ENCODE peak calls at places on chromosomes 13 and 19, in six cellular contexts. R is right lobe of liver; W is mesendoderm; A is stomach; G is left lung; S is CD8-positive, alpha-beta memory T cell. V is an unnamed sample.

GRCh38 chr19:19399733-19400438 is 5.6 kb upstream of the GATAD2A start:
- DNase-seq in R (no peak), W (no peak), A (no peak), G (no peak), S (no peak), V (no peak)

GRCh38 chr13:112057736-112058518 is 9.0 kb upstream of the SOX1 start:
- DNase-seq in R (no peak), W (no peak), A (no peak), G (no peak), S (no peak), V (no peak)

GRCh38 chr19:38890686-38891085 is 8.7 kb downstream of the SIRT2 start:
- DNase-seq in R (no peak), W (no peak), A (no peak), G (peak), S (no peak), V (no peak)

GRCh38 chr19:3233831-3234230 is 9.4 kb downstream of the CELF5 start:
- DNase-seq in R (no peak), W (peak), A (no peak), G (no peak), S (no peak), V (no peak)

GRCh38 chr19:41940443-41941409 is 12.5 kb upstream of the ERFL start:
- DNase-seq in R (no peak), W (no peak), A (no peak), G (no peak), S (no peak), V (no peak)

GRCh38 chr13:99074693-99075092 is 96.8 kb upstream of the DOCK9 start:
- DNase-seq in R (no peak), W (no peak), A (no peak), G (no peak), S (no peak), V (no peak)

GRCh38 chr19:33273881-33274662 is 28.3 kb downstream of the CEBPA start:
- DNase-seq in R (peak), W (no peak), A (peak), G (peak), S (no peak), V (peak)

GRCh38 chr13:98103942-98104880 is 38.7 kb upstream of the FARP1 start:
- DNase-seq in R (no peak), W (peak), A (no peak), G (no peak), S (no peak), V (no peak)

GRCh38 chr13:40317980-40318327 is 348.5 kb downstream of the FOXO1 start:
- DNase-seq in R (no peak), W (no peak), A (no peak), G (no peak), S (no peak), V (no peak)

GRCh38 chr19:33821871-33822270 is 25.2 kb downstream of the KCTD15 start:
- DNase-seq in R (peak), W (no peak), A (no peak), G (no peak), S (no peak), V (no peak)

GRCh38 chr13:65889368-65889767 is 1340.8 kb downstream of the PCDH9 start:
- DNase-seq in R (no peak), W (no peak), A (no peak), G (no peak), S (no peak), V (no peak)

DNA sequence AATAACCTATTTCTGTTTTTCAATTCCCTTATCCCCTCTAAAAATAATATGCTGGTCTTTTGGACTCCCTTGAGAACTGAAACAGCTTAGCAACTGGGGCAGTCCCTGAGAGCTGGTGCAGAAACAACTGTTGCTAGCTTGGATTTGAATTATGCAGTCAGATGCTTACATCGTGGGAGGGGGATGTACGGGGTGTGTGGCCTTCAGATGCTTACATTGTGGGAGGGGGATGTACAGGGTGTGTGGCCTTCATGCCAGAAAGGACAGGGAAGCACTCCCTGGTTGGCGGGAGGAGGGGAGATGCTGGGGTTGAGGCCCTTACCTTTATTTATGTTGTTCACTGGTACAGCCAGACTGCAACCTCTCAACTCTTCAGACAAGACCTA is 25.6 kb downstream of the LRCH1 start:
- DNase-seq in R (no peak), W (no peak), A (no peak), G (no peak), S (no peak), V (no peak)
- H3K27ac ChIP-seq in R (no peak), W (no peak), A (no peak), G (no peak), S (no peak), V (peak)

GRCh38 chr13:44474122-44474910 is 100.7 kb downstream of the SERP2 start:
- DNase-seq in R (no peak), W (peak), A (no peak), G (no peak), S (no peak), V (no peak)
- H3K27ac ChIP-seq in R (no peak), W (no peak), A (peak), G (no peak), S (no peak), V (no peak)

GRCh38 chr19:55702131-55702627 is 27.2 kb downstream of the EPN1 start:
- DNase-seq in R (no peak), W (no peak), A (peak), G (no peak), S (no peak), V (no peak)
- H3K27ac ChIP-seq in R (no peak), W (no peak), A (peak), G (no peak), S (no peak), V (no peak)

GRCh38 chr19:50893047-50893737 is 18.0 kb downstream of the KLK4 start:
- DNase-seq in R (no peak), W (peak), A (no peak), G (no peak), S (no peak), V (no peak)
- H3K27ac ChIP-seq in R (no peak), W (no peak), A (no peak), G (no peak), S (no peak), V (no peak)

DNA sequence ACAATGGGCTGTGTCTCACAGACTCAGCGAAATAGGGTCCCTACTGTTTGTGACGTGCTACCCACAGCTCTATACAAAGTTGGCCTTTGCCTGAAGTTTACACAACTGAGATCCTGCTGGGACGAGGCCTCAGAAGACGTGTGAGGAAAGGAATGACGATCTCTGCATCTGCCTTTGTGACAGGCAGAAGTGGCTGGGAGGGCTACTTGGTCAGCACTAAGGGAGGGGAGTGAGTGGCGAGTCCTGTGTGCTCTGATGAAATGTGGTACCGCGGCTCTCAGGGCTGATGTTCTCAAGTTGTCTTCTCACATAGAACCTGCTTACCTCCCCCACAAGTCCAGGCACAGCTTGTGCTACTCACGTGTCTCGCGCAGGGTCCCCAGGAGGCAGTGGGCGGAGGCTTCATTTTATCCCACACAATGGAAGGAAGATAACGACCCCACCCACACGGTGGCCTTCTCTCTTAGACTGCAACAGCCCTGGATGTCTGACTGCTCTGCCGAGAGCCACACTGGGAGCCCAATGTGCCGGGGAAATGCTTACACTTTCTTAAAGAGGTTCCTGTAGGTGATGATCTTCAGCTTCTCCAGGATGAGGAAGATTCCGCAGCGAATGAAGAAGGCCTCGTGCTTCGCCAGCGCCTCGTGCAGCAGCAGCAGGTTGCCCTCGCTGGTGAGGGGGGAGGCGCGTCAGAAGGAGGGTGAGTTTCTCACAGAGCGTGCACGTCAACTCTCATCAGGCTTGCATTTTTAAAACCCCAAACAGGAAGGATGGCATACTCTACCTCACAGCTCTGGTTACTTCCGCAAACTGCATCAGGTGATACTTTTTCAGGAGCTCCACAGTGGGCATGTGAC is 21.2 kb downstream of the PROZ start:
- DNase-seq in R (no peak), W (peak), A (no peak), G (no peak), S (peak), V (no peak)
- H3K27ac ChIP-seq in R (no peak), W (peak), A (no peak), G (no peak), S (no peak), V (no peak)

DNA sequence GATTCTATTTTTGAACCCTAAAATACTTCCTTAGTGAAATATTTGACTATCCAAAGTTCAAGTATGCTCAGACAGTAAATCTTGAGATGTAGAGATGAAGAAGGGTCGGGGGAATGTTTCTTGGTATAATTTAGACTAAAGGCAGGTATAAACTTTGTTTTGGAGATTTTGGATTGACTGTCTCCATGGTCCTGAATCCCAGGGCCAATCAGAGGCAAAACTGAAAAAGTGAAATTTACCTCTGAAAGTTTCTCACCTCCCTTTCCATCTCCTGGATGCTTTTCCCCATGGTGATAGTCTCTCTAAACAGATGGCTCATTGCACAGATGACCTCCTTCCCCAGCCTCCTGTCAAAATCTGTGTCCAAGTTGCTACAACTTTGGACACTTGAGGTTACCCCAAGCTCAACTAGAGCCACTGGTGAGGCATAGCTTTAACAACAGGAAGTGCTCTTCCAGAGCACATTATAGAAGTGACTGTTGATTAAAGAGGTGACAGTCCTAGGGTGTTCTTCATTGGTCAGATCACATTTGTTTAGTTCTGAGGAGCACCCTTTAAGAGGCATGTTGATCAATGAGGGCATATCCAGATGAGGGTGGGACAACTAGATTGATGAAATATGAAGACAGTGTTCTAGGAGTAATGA is 128.4 kb downstream of the AKAP11 start:
- DNase-seq in R (no peak), W (no peak), A (no peak), G (no peak), S (no peak), V (no peak)
- H3K27ac ChIP-seq in R (no peak), W (no peak), A (no peak), G (no peak), S (no peak), V (no peak)

GRCh38 chr13:114096811-114097503 is 35.5 kb downstream of the RASA3 start:
- DNase-seq in R (peak), W (no peak), A (no peak), G (no peak), S (no peak), V (no peak)

GRCh38 chr13:114097504-114097892 is 34.9 kb downstream of the RASA3 start:
- DNase-seq in R (peak), W (no peak), A (no peak), G (no peak), S (no peak), V (no peak)

GRCh38 chr13:114099918-114100445 is 32.4 kb downstream of the RASA3 start:
- DNase-seq in R (peak), W (peak), A (no peak), G (peak), S (no peak), V (no peak)

GRCh38 chr13:114099191-114099590 is 33.2 kb downstream of the RASA3 start:
- DNase-seq in R (peak), W (peak), A (no peak), G (no peak), S (no peak), V (no peak)

GRCh38 chr13:114097893-114098688 is 34.3 kb downstream of the RASA3 start:
- DNase-seq in R (peak), W (no peak), A (no peak), G (no peak), S (no peak), V (no peak)
- H3K27ac ChIP-seq in R (no peak), W (no peak), A (peak), G (no peak), S (no peak), V (peak)

DNA sequence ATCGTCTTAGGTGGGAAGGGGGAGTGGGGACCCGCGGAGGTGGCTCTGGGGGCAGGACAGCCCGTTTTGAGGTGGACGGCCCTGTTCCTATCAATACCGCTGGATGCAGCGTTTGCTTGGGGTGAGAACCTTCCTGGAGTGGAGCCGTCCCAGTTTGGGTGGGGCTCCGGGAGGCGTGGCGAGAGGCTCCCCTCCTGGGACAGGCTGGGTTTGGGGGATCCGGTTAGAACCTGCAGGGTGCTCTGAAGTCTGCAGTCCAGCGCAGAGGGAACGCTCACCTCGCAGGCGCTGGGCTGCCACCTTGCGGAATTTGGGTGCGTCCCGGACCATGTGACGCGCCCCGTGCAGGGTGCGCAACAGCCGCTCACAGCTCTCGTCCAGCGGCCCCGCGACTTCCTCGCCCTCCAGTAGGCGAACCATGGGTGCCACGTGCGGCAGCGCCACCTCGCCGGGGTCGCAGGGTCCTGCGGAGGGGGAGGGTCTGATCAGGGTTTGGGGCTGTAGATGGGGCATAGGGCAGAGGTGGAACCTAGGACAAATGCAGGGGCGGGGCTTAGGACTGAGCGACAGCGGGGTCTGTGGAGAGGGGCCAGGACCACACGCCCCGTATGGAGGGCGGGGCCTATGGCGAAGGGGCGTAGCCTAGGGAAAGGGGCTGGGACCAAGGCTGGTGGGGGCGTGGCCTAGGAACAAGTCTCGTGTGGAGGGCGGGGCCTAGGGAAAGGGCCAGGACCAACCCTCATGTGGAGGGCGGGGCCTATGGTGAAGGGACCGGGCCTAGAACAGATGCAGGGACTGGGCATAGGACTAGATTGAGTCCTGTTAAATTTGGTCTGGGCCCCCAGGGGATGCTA is 13.8 kb downstream of the SH2D3A start:
- DNase-seq in R (peak), W (peak), A (peak), G (peak), S (peak), V (no peak)
- H3K27ac ChIP-seq in R (peak), W (peak), A (peak), G (no peak), S (peak), V (no peak)

GRCh38 chr19:32131037-32131436 is 214.4 kb upstream of the ZNF507 start:
- DNase-seq in R (no peak), W (no peak), A (no peak), G (no peak), S (no peak), V (no peak)
- H3K27ac ChIP-seq in R (no peak), W (no peak), A (no peak), G (no peak), S (no peak), V (no peak)

DNA sequence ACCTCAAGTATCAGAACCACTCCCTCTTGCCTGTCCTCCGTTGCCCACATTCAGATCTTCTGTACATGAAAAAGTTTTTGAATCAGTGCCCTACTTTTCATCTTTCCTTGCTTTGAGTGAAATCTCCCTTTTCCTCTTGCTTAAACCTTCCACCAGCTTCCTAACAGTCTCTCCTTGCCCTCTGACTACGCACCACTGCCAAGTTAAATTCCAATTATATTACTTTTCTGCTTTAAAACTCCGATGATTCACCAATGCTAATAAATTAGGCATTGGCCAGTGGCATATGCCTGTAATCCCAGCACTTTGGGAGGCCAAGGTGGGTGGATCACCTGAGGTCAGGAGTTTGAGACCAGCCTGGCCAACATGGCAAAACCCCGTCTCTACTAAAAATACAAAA is 30.7 kb upstream of the RFXAP start:
- DNase-seq in R (no peak), W (no peak), A (no peak), G (no peak), S (no peak), V (no peak)
- H3K27ac ChIP-seq in R (no peak), W (no peak), A (no peak), G (no peak), S (no peak), V (no peak)